ENCODE peak calls at places on chromosome 3, in nine cellular contexts. P is testis, H is breast epithelium, U is uterus, Q is prostate gland, L is sigmoid colon, E is A549, G is H54, W is NB4. Y is an unnamed sample.

GRCh38 chr3:74351213-74351612 is 263.2 kb downstream of the CNTN3 start:
- DNase-seq in E (no peak), P (no peak), L (no peak), Q (no peak), W (no peak), H (no peak), G (no peak), U (no peak), Y (no peak)

GRCh38 chr3:18355819-18356218 is 69.3 kb downstream of the SATB1 start:
- DNase-seq in U (no peak), Q (no peak), E (no peak), G (no peak), P (no peak), W (no peak), H (no peak), L (no peak), Y (no peak)

GRCh38 chr3:180744226-180744625 is 64.9 kb upstream of the CCDC39 start:
- DNase-seq in L (no peak), E (no peak), U (no peak), H (no peak), Q (no peak), G (no peak), W (no peak), P (no peak), Y (no peak)

GRCh38 chr3:144622845-144623244 is 651.2 kb downstream of the DIPK2A start:
- DNase-seq in W (peak), E (no peak), H (no peak), U (no peak), P (no peak), G (no peak), L (no peak), Q (no peak), Y (no peak)

GRCh38 chr3:171490901-171491300 is 30.7 kb upstream of the TNIK start:
- DNase-seq in E (no peak), L (no peak), G (no peak), U (no peak), H (no peak), Q (no peak), W (no peak), P (no peak), Y (no peak)

GRCh38 chr3:138560501-138560900 is 33.6 kb downstream of the CEP70 start:
- DNase-seq in H (no peak), L (no peak), Q (no peak), G (no peak), E (no peak), U (no peak), P (no peak), W (no peak), Y (no peak)

GRCh38 chr3:67154429-67154828 is 156.3 kb downstream of the KBTBD8 start:
- DNase-seq in Q (no peak), G (no peak), H (no peak), E (no peak), U (no peak), L (no peak), P (no peak), W (no peak), Y (no peak)

GRCh38 chr3:117962750-117963149 is 1071.9 kb downstream of the IGSF11 start:
- DNase-seq in Q (no peak), U (no peak), G (no peak), P (no peak), H (no peak), W (no peak), L (no peak), E (no peak), Y (no peak)

GRCh38 chr3:169348981-169349942 is 314.2 kb downstream of the MECOM start:
- DNase-seq in G (no peak), W (no peak), L (no peak), H (no peak), U (no peak), Q (no peak), E (no peak), P (no peak), Y (peak)

GRCh38 chr3:196076721-196077120 is 5.2 kb downstream of the TFRC start:
- DNase-seq in L (no peak), G (no peak), U (no peak), E (no peak), H (no peak), Q (no peak), P (no peak), W (no peak), Y (no peak)

GRCh38 chr3:46094506-46094905 is 67.2 kb upstream of the XCR1 start:
- DNase-seq in W (no peak), G (no peak), E (no peak), Q (no peak), H (no peak), L (no peak), P (no peak), U (no peak), Y (no peak)

GRCh38 chr3:100102757-100103156 is 11.5 kb downstream of the FILIP1L start:
- DNase-seq in G (no peak), H (no peak), U (no peak), W (no peak), P (no peak), E (no peak), L (no peak), Q (no peak), Y (no peak)

GRCh38 chr3:143578810-143579425 is 269.4 kb downstream of the SLC9A9 start:
- DNase-seq in E (no peak), G (no peak), H (no peak), L (no peak), P (no peak), U (no peak), W (no peak), Q (no peak), Y (no peak)

GRCh38 chr3:130601662-130602061 is 84.7 kb downstream of the COL6A6 start:
- DNase-seq in Q (no peak), P (no peak), G (no peak), U (no peak), H (no peak), L (no peak), W (no peak), E (no peak), Y (no peak)

GRCh38 chr3:10299175-10299574 is 6.4 kb upstream of the GHRL start:
- DNase-seq in Q (no peak), E (no peak), G (no peak), P (no peak), W (peak), H (no peak), U (no peak), L (no peak), Y (no peak)
- TF ChIP-seq POLR2A in Q (no peak), E (no peak), G (no peak), P (no peak), W (no peak), H (no peak), U (no peak), L (no peak), Y (no peak)

GRCh38 chr3:58168498-58168897 is 42.3 kb downstream of the DNASE1L3 start:
- DNase-seq in H (no peak), Q (no peak), P (no peak), E (no peak), U (no peak), G (no peak), L (no peak), W (no peak), Y (no peak)

GRCh38 chr3:58167431-58168351 is 43.1 kb downstream of the DNASE1L3 start:
- DNase-seq in W (peak), G (peak), U (peak), P (peak), H (no peak), Q (peak), L (peak), E (peak), Y (peak)

GRCh38 chr3:58163234-58163633 is 47.5 kb downstream of the DNASE1L3 start:
- DNase-seq in U (peak), G (no peak), H (no peak), Q (no peak), E (no peak), P (peak), L (no peak), W (no peak), Y (no peak)

GRCh38 chr3:58164199-58164879 is 46.4 kb downstream of the DNASE1L3 start:
- DNase-seq in E (peak), G (no peak), W (no peak), P (peak), U (peak), H (no peak), Q (peak), L (peak), Y (no peak)

DNA sequence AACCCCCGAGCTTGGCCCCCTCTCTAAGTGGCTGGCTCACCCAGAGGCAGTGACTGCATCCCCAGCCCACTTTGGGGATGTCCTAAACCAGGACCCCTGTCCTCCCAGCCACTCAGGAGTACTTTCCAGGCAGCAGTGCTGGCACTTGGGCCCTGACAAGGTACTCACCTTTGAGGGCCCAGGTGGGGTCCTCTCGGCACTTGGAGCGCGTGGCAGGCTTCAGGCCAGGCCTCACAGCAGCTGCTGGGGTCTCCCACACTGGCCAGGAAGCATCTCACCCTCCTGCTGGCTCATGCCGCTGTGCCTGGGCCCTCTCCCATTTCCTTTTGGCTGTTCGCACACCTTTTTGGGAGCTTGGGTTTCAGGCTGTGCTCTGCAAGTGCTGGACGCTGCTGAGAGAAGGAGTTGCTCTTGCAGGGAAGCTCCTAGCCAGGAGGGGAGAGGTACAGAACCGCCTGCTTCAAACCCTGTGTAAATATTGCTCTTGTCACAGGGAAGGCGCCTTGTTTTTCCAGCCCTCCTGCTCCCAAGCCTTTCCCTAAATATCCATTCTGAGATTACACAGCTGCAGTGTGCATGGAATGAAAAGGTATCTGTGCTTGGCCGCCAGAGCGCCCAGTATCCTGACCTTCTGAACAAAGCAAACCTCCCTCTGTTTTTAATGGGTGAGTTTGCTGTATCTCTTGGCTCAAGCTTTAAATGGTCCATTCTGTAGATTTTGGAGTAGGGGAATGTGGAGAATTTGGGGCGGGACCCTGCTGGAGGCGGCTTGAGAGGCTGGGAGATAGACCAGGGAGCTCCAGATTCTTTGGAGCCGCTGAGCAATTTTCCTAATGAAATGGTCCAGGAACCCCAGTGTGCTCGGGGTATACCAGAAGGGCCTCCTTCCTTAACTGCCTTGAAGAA is 45.6 kb downstream of the DNASE1L3 start:
- DNase-seq in H (no peak), G (no peak), W (no peak), Q (peak), U (no peak), E (peak), L (peak), P (no peak), Y (no peak)
- TF ChIP-seq POLR2A in H (no peak), G (no peak), W (no peak), Q (no peak), U (no peak), E (no peak), L (no peak), P (no peak), Y (no peak)

GRCh38 chr3:50268703-50269451 is at the start of gene SEMA3B:
- DNase-seq in P (peak), H (peak), L (peak), E (peak), G (peak), U (peak), W (no peak), Q (peak), Y (no peak)
- TF ChIP-seq POLR2A in P (no peak), H (no peak), L (peak), E (no peak), G (no peak), U (peak), W (no peak), Q (peak), Y (no peak)

GRCh38 chr3:50267280-50267913 is 1.6 kb upstream of the SEMA3B start:
- DNase-seq in Q (peak), H (no peak), E (no peak), W (no peak), G (no peak), P (peak), U (peak), L (peak), Y (no peak)
- TF ChIP-seq POLR2A in Q (peak), H (no peak), E (no peak), W (no peak), G (peak), P (no peak), U (peak), L (peak), Y (no peak)

GRCh38 chr3:32241100-32241499 is 2.6 kb downstream of the CMTM8 start:
- DNase-seq in P (no peak), G (no peak), U (no peak), Q (no peak), L (no peak), E (no peak), W (no peak), H (no peak), Y (no peak)

GRCh38 chr3:32238816-32239637 is 547 bp downstream of the CMTM8 start:
- DNase-seq in Q (peak), G (no peak), U (no peak), W (peak), E (peak), H (no peak), L (no peak), P (peak), Y (peak)

GRCh38 chr3:32238027-32238815 is at the start of gene CMTM8:
- DNase-seq in L (no peak), P (peak), E (peak), H (no peak), U (peak), Q (peak), W (peak), G (no peak), Y (peak)

GRCh38 chr3:32237670-32238026 is 832 bp upstream of the CMTM8 start:
- DNase-seq in U (no peak), Q (no peak), G (no peak), W (no peak), L (no peak), H (no peak), E (no peak), P (no peak), Y (no peak)

DNA sequence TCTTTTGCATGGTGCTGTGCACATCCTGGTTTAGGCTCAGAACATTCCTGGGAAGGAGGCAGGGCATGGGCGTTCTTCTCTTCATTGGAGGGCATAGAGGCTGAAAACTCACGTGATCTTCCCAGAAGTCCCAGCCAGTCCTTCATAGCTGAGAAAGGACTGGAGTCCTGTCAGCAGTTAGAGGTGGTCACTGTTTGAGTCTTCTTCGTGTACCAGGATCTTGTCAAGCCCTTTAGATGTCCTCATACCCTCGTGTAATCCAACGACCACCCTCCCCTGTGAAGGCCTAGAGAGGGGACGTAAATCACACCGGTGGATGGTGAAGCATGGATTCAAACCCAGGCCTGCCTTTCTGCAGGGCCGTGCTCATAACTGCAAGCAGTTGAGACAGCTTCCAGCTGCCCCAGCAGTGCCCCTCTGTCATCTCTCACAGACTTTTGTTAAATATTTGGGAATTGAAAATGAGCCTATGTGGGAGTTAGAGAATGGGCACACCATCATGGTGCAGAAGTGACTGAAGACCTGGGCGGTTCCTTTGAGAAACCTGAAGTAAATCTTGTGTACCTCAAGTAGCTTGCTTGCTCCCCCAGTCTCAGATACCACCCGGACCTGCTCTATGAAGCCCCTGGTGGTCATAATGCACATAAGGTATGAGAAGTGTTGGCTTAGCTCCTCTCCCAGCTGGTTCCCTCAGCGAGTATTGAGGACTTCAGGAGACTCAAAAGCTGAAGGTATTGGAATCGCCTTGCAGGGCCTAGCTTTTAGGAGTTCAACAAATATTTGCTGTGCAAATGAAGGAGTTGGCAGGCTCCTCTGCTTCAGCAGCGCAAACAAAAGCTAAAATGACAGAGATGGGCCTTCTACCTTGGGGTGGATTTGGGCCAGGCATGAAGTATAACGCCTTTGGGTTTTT is 1.4 kb downstream of the CMTM8 start:
- DNase-seq in L (no peak), U (no peak), E (peak), P (no peak), G (no peak), H (no peak), Q (peak), W (peak), Y (peak)
- TF ChIP-seq POLR2A in L (no peak), U (no peak), E (no peak), P (no peak), G (no peak), H (no peak), Q (no peak), W (no peak), Y (no peak)

GRCh38 chr3:154781595-154781994 is 298.5 kb upstream of the MME start:
- DNase-seq in P (no peak), Q (no peak), U (no peak), E (no peak), L (no peak), W (no peak), G (no peak), H (no peak), Y (no peak)

GRCh38 chr3:154791611-154792010 is 288.5 kb upstream of the MME start:
- DNase-seq in H (no peak), U (no peak), G (no peak), Q (no peak), L (no peak), E (no peak), W (no peak), P (no peak), Y (no peak)

GRCh38 chr3:154782151-154782550 is 298.0 kb upstream of the MME start:
- DNase-seq in H (no peak), Q (no peak), P (no peak), W (no peak), L (no peak), U (no peak), G (no peak), E (no peak), Y (no peak)

GRCh38 chr3:154783053-154784037 is 296.8 kb upstream of the MME start:
- DNase-seq in Q (no peak), E (no peak), P (peak), H (no peak), L (no peak), G (no peak), U (no peak), W (peak), Y (no peak)

DNA sequence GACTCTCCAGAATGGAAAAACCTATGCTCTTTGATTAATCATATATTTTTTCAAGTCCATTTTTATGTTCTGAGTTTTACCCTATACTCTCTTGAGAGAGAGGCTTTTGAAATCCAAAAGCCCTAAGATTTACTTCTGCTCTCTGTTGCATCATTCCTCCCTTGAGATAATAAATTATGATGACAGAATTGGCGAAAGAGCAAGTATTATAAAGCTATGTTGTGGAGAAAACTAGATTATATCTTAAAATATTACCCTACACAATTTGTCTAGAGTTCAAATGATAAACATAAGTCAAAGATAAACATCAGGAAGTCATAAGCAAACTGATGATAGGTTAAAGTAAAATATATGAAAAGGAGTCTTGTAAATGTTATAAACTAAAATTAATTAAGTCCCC is 293.4 kb upstream of the MME start:
- DNase-seq in P (no peak), H (no peak), G (no peak), U (no peak), W (no peak), Q (no peak), E (no peak), L (no peak), Y (no peak)
- TF ChIP-seq POLR2A in P (no peak), H (no peak), G (no peak), U (no peak), W (no peak), Q (no peak), E (no peak), L (no peak), Y (no peak)

DNA sequence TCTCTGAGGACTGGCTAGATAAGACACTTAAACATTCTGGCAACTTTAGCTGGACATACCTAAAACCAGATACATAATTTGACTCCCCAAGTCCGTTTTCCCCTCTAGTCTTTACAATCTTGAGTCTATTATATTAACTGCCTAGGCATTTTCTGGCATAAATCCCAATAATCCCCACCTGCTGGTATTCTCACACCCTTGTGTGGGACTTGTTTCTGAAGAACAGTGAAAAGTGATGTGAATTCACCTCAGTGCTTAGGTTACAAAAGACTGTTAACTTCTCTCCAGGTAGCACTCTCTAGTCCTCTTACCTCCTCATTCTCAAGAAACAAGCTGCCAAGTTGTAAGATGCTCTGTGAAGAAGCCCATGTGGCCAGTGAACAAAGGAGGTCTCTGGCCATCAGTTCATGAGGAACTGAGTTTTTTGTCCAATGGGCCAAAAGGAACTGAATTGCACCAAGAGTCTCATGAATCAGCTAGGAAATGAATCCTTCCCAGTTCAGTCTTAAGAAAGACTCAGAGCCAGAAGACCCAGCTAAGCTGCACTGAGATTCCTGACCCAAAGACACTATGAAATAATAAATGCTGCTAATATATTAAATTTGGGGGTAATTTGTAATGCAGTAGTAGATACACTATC is 4.1 kb downstream of the OSBPL11 start:
- DNase-seq in U (no peak), P (no peak), G (no peak), Q (no peak), H (no peak), E (no peak), L (no peak), W (no peak), Y (peak)
- TF ChIP-seq POLR2A in U (no peak), P (no peak), G (no peak), Q (no peak), H (no peak), E (no peak), L (no peak), W (no peak), Y (no peak)

DNA sequence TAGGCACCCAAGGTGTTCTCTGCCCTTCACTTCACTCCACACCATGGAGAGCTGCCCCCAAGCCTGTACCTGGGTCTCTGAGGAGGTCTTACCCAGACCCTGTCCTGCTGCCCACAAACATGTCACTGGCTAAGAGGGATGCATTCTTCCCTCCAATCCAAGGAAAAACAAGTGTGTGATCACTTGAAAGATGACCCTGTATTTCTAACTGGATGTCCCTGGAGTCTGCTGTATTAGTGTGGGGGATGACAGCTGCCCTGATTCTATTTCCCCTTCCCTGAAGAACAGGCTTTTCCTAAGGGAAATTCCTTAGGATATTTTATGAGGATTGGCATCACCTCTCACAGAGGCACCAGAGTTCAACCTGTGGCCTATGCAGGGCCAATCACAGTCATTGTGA is 55.0 kb upstream of the GATA2 start:
- DNase-seq in G (no peak), U (no peak), Q (no peak), P (no peak), H (no peak), L (no peak), W (no peak), E (no peak), Y (no peak)
- TF ChIP-seq POLR2A in G (no peak), U (no peak), Q (no peak), P (no peak), H (no peak), L (no peak), W (no peak), E (no peak), Y (no peak)

GRCh38 chr3:16884748-16885587 is at the start of gene PLCL2:
- DNase-seq in H (no peak), Q (no peak), W (peak), G (peak), U (peak), P (no peak), L (peak), E (peak), Y (peak)
- TF ChIP-seq POLR2A in H (no peak), Q (no peak), W (no peak), G (peak), U (no peak), P (no peak), L (no peak), E (no peak), Y (no peak)